ENCODE peak calls at places on chromosomes 16 and 17, in eight cellular contexts. K is AG10803, Q is lower leg skin, A is heart left ventricle, U is kidney epithelial cell, X is fibroblast of pulmonary artery, P is mucosa of descending colon, W is cardiac fibroblast. F is an unnamed sample.

GRCh38 chr16:84357191-84357651 is 11.1 kb upstream of the ATP2C2 start:
- DNase-seq in K (peak; percentile 20), Q (no peak), A (no peak), U (peak; percentile 42), X (no peak), P (no peak), W (no peak), F (peak; percentile 50)

GRCh38 chr17:27563532-27563931 is 67.5 kb upstream of the LGALS9 start:
- DNase-seq in K (no peak), Q (no peak), A (no peak), U (no peak), X (no peak), P (no peak), W (no peak), F (no peak)

GRCh38 chr16:81889896-81890634 is 111.0 kb downstream of the PLCG2 start:
- DNase-seq in K (peak; percentile 66), Q (no peak), A (peak; percentile 44), U (no peak), X (peak; percentile 72), P (no peak), W (peak; percentile 72), F (peak; percentile 84)

GRCh38 chr16:52584921-52585320 is 38.0 kb upstream of the TOX3 start:
- DNase-seq in K (no peak), Q (no peak), A (no peak), U (no peak), X (no peak), P (no peak), W (no peak), F (no peak)

GRCh38 chr16:72884573-72884972 is 163.4 kb downstream of the ZFHX3 start:
- DNase-seq in K (no peak), Q (no peak), A (no peak), U (no peak), X (no peak), P (no peak), W (no peak), F (no peak)

GRCh38 chr16:11613381-11614303 is 26.9 kb upstream of the LITAF start:
- DNase-seq in K (no peak), Q (peak; percentile 93), A (peak; percentile 66), U (no peak), X (peak; percentile 53), P (peak; percentile 88), W (peak; percentile 60), F (peak; percentile 56)

GRCh38 chr17:356671-357434 is 4.2 kb upstream of the RPH3AL start:
- DNase-seq in K (no peak), Q (peak; percentile 75), A (no peak), U (no peak), X (no peak), P (no peak), W (no peak), F (no peak)

GRCh38 chr17:47363171-47363570 is 39.4 kb downstream of the EFCAB13 start:
- DNase-seq in K (no peak), Q (no peak), A (no peak), U (no peak), X (no peak), P (no peak), W (no peak), F (no peak)

GRCh38 chr17:17494499-17495447 is 1.4 kb downstream of the RASD1 start:
- DNase-seq in K (peak; percentile 43), Q (peak; percentile 92), A (peak; percentile 70), U (no peak), X (peak; percentile 45), P (peak; percentile 68), W (peak; percentile 49), F (peak; percentile 11)

GRCh38 chr16:24002619-24003018 is 166.8 kb downstream of the PRKCB start:
- DNase-seq in K (no peak), Q (no peak), A (no peak), U (no peak), X (no peak), P (no peak), W (no peak), F (no peak)

GRCh38 chr17:74746922-74747321 is 1.5 kb upstream of the NHERF1 start:
- DNase-seq in K (no peak), Q (no peak), A (no peak), U (no peak), X (no peak), P (peak; percentile 51), W (peak; percentile 33), F (no peak)

GRCh38 chr17:66412857-66413563 is 110.6 kb downstream of the PRKCA start:
- DNase-seq in K (no peak), Q (no peak), A (no peak), U (no peak), X (no peak), P (no peak), W (no peak), F (no peak)

DNA sequence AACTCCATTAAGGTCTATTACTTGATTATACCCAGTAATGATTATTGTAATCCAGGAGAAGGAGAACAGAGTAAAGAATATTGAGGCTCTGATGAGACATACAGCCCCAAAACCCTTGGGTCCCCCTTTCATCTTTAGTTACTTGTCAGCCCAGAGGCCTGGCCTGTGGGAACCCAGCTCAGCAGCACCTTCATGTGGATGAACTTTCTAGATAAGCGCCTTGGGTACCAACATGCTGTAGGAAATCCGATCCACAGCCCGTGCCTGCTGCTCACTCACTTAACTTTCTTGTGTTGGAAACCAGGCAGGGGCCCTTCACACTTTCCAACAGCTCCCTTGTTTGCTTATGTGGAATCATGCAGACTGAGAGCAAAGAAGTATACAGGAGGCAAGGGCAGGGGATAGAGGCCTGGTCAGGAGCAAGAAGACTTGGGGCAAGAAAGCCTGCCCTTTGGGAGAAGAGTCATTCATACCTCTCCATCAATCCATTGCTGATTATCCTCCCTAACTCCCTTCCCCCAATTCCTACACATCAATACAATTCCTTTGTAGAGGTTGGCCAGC is 64.0 kb upstream of the SOX9 start:
- DNase-seq in K (no peak), Q (no peak), A (no peak), U (no peak), X (no peak), P (no peak), W (no peak), F (no peak)
- TF ChIP-seq CTCF in K (no peak), Q (no peak), A (no peak), U (no peak), X (no peak), P (no peak), W (no peak), F (no peak)

GRCh38 chr16:70418993-70419318 is 19.9 kb downstream of the ST3GAL2 start:
- DNase-seq in K (no peak), Q (no peak), A (no peak), U (no peak), X (no peak), P (no peak), W (no peak), F (no peak)
- H3K4me3 ChIP-seq in K (no peak overlapping the region), Q (no peak overlapping the region), A (no peak overlapping the region), U (no peak overlapping the region), X (no peak overlapping the region), P (no peak overlapping the region), W (no peak overlapping the region), F (no peak overlapping the region)

DNA sequence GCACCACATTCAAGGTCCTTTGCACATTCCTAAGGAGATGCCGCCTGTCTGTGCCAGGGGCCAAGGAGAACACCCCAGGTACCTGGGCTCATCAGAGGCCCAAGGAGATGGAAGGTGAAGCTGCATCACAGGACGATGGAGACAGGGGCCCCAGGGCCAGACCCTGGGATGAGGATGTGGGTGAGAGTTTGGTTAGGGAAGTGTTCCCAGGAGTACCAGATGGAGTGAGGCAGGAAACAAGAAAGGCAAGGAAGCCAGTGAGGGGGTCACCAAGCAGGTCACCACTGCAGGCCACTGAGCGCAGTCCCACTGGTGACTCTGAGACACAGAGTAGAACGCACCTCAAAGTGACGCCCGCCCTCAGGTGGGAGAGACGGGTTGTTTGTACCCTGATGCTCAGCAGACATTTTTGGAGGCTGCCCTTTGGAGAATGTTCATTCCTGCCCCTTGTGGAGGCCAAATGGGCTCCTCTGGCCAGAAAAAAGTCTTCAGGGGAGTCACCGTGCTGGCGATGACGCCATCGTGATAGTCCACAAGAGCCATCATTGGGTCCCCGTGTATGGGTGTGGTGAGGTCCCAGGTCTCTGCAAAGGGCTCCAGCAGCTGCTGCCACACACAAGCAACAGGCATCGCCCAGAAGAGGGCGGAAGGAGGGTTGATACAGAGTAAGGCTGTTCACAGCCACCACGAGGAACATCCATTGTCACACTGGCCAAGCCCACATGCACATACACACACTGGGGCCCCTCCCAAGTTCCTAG is 57.5 kb downstream of the BEAN1 start:
- DNase-seq in K (no peak), Q (peak; percentile 80), A (no peak), U (no peak), X (no peak), P (no peak), W (no peak), F (no peak)
- TF ChIP-seq CTCF in K (peak; percentile 3), Q (no peak), A (no peak), U (no peak), X (no peak), P (no peak), W (no peak), F (no peak)

GRCh38 chr17:83162035-83162745 is 82.8 kb downstream of the METRNL start:
- DNase-seq in K (no peak), Q (peak; percentile 78), A (no peak), U (no peak), X (no peak), P (no peak), W (no peak), F (no peak)

GRCh38 chr17:83160443-83161297 is 81.3 kb downstream of the METRNL start:
- DNase-seq in K (no peak), Q (peak; percentile 76), A (no peak), U (no peak), X (no peak), P (no peak), W (no peak), F (no peak)

GRCh38 chr17:83159204-83160049 is 80.0 kb downstream of the METRNL start:
- DNase-seq in K (no peak), Q (peak; percentile 82), A (no peak), U (no peak), X (no peak), P (no peak), W (no peak), F (no peak)

GRCh38 chr17:83156408-83156807 is 77.0 kb downstream of the METRNL start:
- DNase-seq in K (no peak), Q (peak; percentile 70), A (no peak), U (no peak), X (no peak), P (no peak), W (no peak), F (no peak)

GRCh38 chr17:83161298-83162034 is 82.1 kb downstream of the METRNL start:
- DNase-seq in K (peak; percentile 91), Q (peak; percentile 90), A (no peak), U (no peak), X (no peak), P (no peak), W (peak; percentile 11), F (no peak)
- H3K4me3 ChIP-seq in K (no peak overlapping the region), Q (no peak overlapping the region), A (no peak overlapping the region), U (no peak overlapping the region), X (no peak overlapping the region), P (no peak overlapping the region), W (no peak overlapping the region), F (no peak overlapping the region)